ENCODE peak calls at places on chromosomes 3 and 15, in seven cellular contexts. M is H54; H is mammary epithelial cell; Y is fibroblast of the conjunctiva; R is dermis blood vessel endothelial cell; K is endothelial cell; N is stimulated activated CD8-positive, alpha-beta memory T cell treated with anti-CD3 and anti-CD28 coated beads, Interleukin-7, amount 100 ng/mL, for 48 hours. B is an unnamed sample.

GRCh38 chr3:161043343-161044035 is 61.7 kb downstream of the B3GALNT1 start:
- DNase-seq in M (no peak), H (no peak), Y (no peak), R (no peak), K (no peak), N (no peak), B (no peak)

GRCh38 chr15:40787344-40787841 is 17.6 kb downstream of the C15orf62 start:
- DNase-seq in M (no peak), H (peak), Y (no peak), R (peak), K (no peak), N (peak), B (peak)

GRCh38 chr3:25080461-25080860 is 347.6 kb upstream of the RARB start:
- DNase-seq in M (no peak), H (peak), Y (no peak), R (no peak), K (no peak), N (no peak), B (no peak)

GRCh38 chr3:11640009-11640673 is 3.6 kb downstream of the VGLL4 start:
- DNase-seq in M (no peak), H (no peak), Y (no peak), R (peak), K (no peak), N (no peak), B (no peak)

GRCh38 chr15:100703032-100703578 is 100.7 kb downstream of the ASB7 start:
- DNase-seq in M (no peak), H (peak), Y (no peak), R (peak), K (peak), N (peak), B (no peak)

GRCh38 chr3:13619661-13620230 is 70.8 kb downstream of the FBLN2 start:
- DNase-seq in M (no peak), H (no peak), Y (no peak), R (no peak), K (no peak), N (no peak), B (no peak)

GRCh38 chr3:33111581-33111980 is 2.2 kb upstream of the CRTAP start:
- DNase-seq in M (no peak), H (no peak), Y (no peak), R (no peak), K (no peak), N (no peak), B (no peak)

GRCh38 chr15:40108061-40108854 is 421 bp downstream of the BMF start:
- DNase-seq in M (peak), H (peak), Y (no peak), R (peak), K (peak), N (no peak), B (no peak)

GRCh38 chr15:80160570-80161156 is 7.9 kb downstream of the FAH start:
- DNase-seq in M (peak), H (peak), Y (peak), R (peak), K (no peak), N (peak), B (no peak)

GRCh38 chr15:73930371-73930770 is 4.1 kb downstream of the LOXL1 start:
- DNase-seq in M (no peak), H (peak), Y (peak), R (no peak), K (no peak), N (no peak), B (no peak)

GRCh38 chr3:177705976-177706866 is 508.9 kb upstream of the TBL1XR1 start:
- DNase-seq in M (no peak), H (no peak), Y (no peak), R (no peak), K (no peak), N (no peak), B (no peak)

GRCh38 chr3:141659821-141660597 is 78.1 kb upstream of the RNF7 start:
- DNase-seq in M (peak), H (peak), Y (no peak), R (peak), K (peak), N (no peak), B (peak)

GRCh38 chr3:165669502-165669901 is 167.7 kb downstream of the BCHE start:
- DNase-seq in M (no peak), H (no peak), Y (no peak), R (no peak), K (no peak), N (no peak), B (no peak)

GRCh38 chr3:189410522-189410921 is 220.7 kb upstream of the TP63 start:
- DNase-seq in M (no peak), H (no peak), Y (no peak), R (no peak), K (no peak), N (no peak), B (no peak)

GRCh38 chr3:182710557-182711157 is 82.6 kb upstream of the ATP11B start:
- DNase-seq in M (peak), H (peak), Y (no peak), R (peak), K (no peak), N (no peak), B (no peak)

GRCh38 chr15:68816795-68817303 is 3.8 kb downstream of the ANP32A start:
- DNase-seq in M (no peak), H (no peak), Y (no peak), R (peak), K (no peak), N (no peak), B (no peak)

GRCh38 chr3:99911433-99911832 is 93.8 kb downstream of the CMSS1 start:
- DNase-seq in M (no peak), H (no peak), Y (no peak), R (no peak), K (no peak), N (no peak), B (no peak)

GRCh38 chr3:117118604-117119003 is 409.0 kb downstream of the TUSC7 start:
- DNase-seq in M (no peak), H (no peak), Y (no peak), R (no peak), K (no peak), N (no peak), B (no peak)

GRCh38 chr3:125334675-125335560 is 40.2 kb downstream of the ZNF148 start:
- DNase-seq in M (no peak), H (no peak), Y (no peak), R (peak), K (no peak), N (no peak), B (no peak)